ENCODE peak calls at places on chromosome 14, in ten cellular contexts. Y is midbrain; U is NB4; X is skeletal muscle cell; K is lung microvascular endothelial cell; Z is mucosa of gallbladder; S is T-helper 17 cell; A is mucosa of descending colon; B is brain microvascular endothelial cell; W is stimulated activated naive CD8-positive, alpha-beta T cell treated with anti-CD3 and anti-CD28 coated beads, Interleukin-15, Interleukin-2, amounts not matched to agents 100 U/mL and 50 U/mL, for 24 hours. D is an unnamed sample.

GRCh38 chr14:73787760-73788508 is 63.7 kb upstream of the PTGR2 start:
- DNase-seq in K (peak), B (peak), S (no peak), Y (no peak), Z (no peak), X (no peak), A (no peak), W (peak), U (peak), D (no peak)

GRCh38 chr14:49959822-49960408 is 67.0 kb downstream of the ARF6 start:
- DNase-seq in B (no peak), X (no peak), U (no peak), Z (no peak), Y (no peak), W (no peak), K (no peak), S (no peak), A (no peak), D (no peak)

GRCh38 chr14:101954501-101954900 is 9.9 kb upstream of the DYNC1H1 start:
- DNase-seq in U (no peak), B (no peak), A (no peak), S (no peak), W (no peak), Z (no peak), Y (no peak), K (no peak), X (no peak), D (no peak)

GRCh38 chr14:91035855-91036254 is 24.6 kb downstream of the RPS6KA5 start:
- DNase-seq in Y (no peak), W (no peak), U (no peak), A (no peak), B (no peak), X (no peak), S (no peak), K (no peak), Z (no peak), D (no peak)

GRCh38 chr14:68611611-68612010 is 181.3 kb downstream of the ZFP36L1 start:
- DNase-seq in K (no peak), U (no peak), W (no peak), Z (no peak), B (no peak), S (no peak), A (no peak), Y (no peak), X (no peak), D (no peak)

GRCh38 chr14:88352299-88353097 is 29.4 kb upstream of the KCNK10 start:
- DNase-seq in U (no peak), X (peak), W (no peak), K (peak), A (no peak), Y (peak), S (no peak), Z (no peak), B (no peak), D (no peak)

GRCh38 chr14:103871596-103872480 is 24.5 kb upstream of the PPP1R13B start:
- DNase-seq in B (no peak), Y (no peak), S (peak), W (peak), X (no peak), A (peak), Z (peak), U (no peak), K (no peak), D (no peak)

GRCh38 chr14:53842938-53843337 is 113.7 kb downstream of the BMP4 start:
- DNase-seq in K (peak), Y (no peak), B (peak), Z (peak), X (no peak), A (no peak), U (no peak), S (no peak), W (no peak), D (peak)

GRCh38 chr14:70893842-70894237 is 13.4 kb upstream of the PCNX1 start:
- DNase-seq in W (no peak), S (no peak), K (no peak), X (no peak), Y (no peak), U (no peak), Z (no peak), B (no peak), A (no peak), D (no peak)

D was measured in glomerular endothelial cell.